ENCODE peak calls at places on chromosome 16, in seven cellular contexts. D is H7, I is esophagus muscularis mucosa, R is IMR-90, L is BJ, Z is left ventricle myocardium inferior, O is neural progenitor cell. M is an unnamed sample. For H3K36me3, the result is how much of the 10 kb centered on the place peaks cover.

GRCh38 chr16:24984903-24985675 is 30.1 kb downstream of the ARHGAP17 start:
- DNase-seq in D (no peak), I (no peak), R (no peak), L (no peak), Z (no peak), O (no peak), M (no peak)

GRCh38 chr16:51773051-51773450 is 622.0 kb upstream of the SALL1 start:
- DNase-seq in D (peak), I (peak), R (no peak), L (no peak), Z (no peak), O (no peak), M (no peak)

GRCh38 chr16:80976946-80977345 is 29.7 kb downstream of the CMC2 start:
- DNase-seq in D (no peak), I (no peak), R (peak), L (no peak), Z (no peak), O (no peak), M (no peak)

GRCh38 chr16:29029168-29029994 is 44.5 kb downstream of the LAT start:
- DNase-seq in D (peak), I (no peak), R (peak), L (peak), Z (no peak), O (peak), M (peak)

GRCh38 chr16:57526498-57526897 is 9.9 kb downstream of the CCDC102A start:
- DNase-seq in D (peak), I (no peak), R (no peak), L (no peak), Z (no peak), O (no peak), M (no peak)

GRCh38 chr16:19439483-19439882 is 21.8 kb downstream of the TMC5 start:
- DNase-seq in D (no peak), I (no peak), R (no peak), L (no peak), Z (no peak), O (no peak), M (no peak)

GRCh38 chr16:52035406-52035805 is 511.5 kb downstream of the TOX3 start:
- DNase-seq in D (no peak), I (no peak), R (no peak), L (no peak), Z (no peak), O (no peak), M (no peak)

GRCh38 chr16:57258226-57258909 is 13.3 kb downstream of the ARL2BP start:
- DNase-seq in D (no peak), I (no peak), R (no peak), L (no peak), Z (no peak), O (no peak), M (no peak)

GRCh38 chr16:54135361-54136275 is 151.0 kb downstream of the IRX3 start:
- DNase-seq in D (no peak), I (no peak), R (peak), L (peak), Z (no peak), O (no peak), M (no peak)

GRCh38 chr16:30934827-30935557 is 11.6 kb downstream of the FBXL19 start:
- DNase-seq in D (peak), I (no peak), R (peak), L (no peak), Z (no peak), O (peak), M (no peak)

GRCh38 chr16:89918453-89919347 is at the start of gene MC1R:
- DNase-seq in D (peak), I (no peak), R (peak), L (no peak), Z (no peak), O (peak), M (no peak)

GRCh38 chr16:24198807-24199533 is 57.2 kb upstream of the CACNG3 start:
- DNase-seq in D (no peak), I (no peak), R (no peak), L (no peak), Z (no peak), O (no peak), M (no peak)

GRCh38 chr16:1151424-1152122 is 1.3 kb upstream of the CACNA1H start:
- DNase-seq in D (no peak), I (no peak), R (no peak), L (no peak), Z (no peak), O (no peak), M (no peak)

GRCh38 chr16:1153480-1154160 is 714 bp downstream of the CACNA1H start:
- DNase-seq in D (no peak), I (no peak), R (no peak), L (no peak), Z (no peak), O (peak), M (no peak)

GRCh38 chr16:1152123-1152638 is 725 bp upstream of the CACNA1H start:
- DNase-seq in D (no peak), I (no peak), R (no peak), L (no peak), Z (no peak), O (peak), M (peak)

GRCh38 chr16:1154291-1154886 is 1.5 kb downstream of the CACNA1H start:
- DNase-seq in D (no peak), I (no peak), R (no peak), L (no peak), Z (no peak), O (peak), M (no peak)

GRCh38 chr16:1152651-1153259 is at the start of gene CACNA1H:
- DNase-seq in D (no peak), I (no peak), R (no peak), L (no peak), Z (peak), O (peak), M (peak)
- H3K4me3 ChIP-seq in D (peak), I (peak), R (peak), L (peak), Z (peak), O (peak), M (peak)

GRCh38 chr16:4877298-4877685 is 30.0 kb downstream of the UBN1 start:
- DNase-seq in D (no peak), I (no peak), R (no peak), L (no peak), Z (no peak), O (no peak), M (no peak)

GRCh38 chr16:4882261-4882632 is 35.0 kb downstream of the UBN1 start:
- DNase-seq in D (no peak), I (no peak), R (peak), L (no peak), Z (no peak), O (no peak), M (no peak)

GRCh38 chr16:4882633-4883285 is 35.5 kb downstream of the UBN1 start:
- DNase-seq in D (no peak), I (no peak), R (peak), L (peak), Z (no peak), O (no peak), M (no peak)

GRCh38 chr16:4879049-4879448 is 31.8 kb downstream of the UBN1 start:
- DNase-seq in D (no peak), I (no peak), R (no peak), L (no peak), Z (no peak), O (no peak), M (no peak)

GRCh38 chr16:4880006-4880580 is 32.8 kb downstream of the UBN1 start:
- DNase-seq in D (no peak), I (no peak), R (no peak), L (no peak), Z (no peak), O (no peak), M (no peak)
- H3K36me3 ChIP-seq in D (half or more), I (half or more), R (half or more), L (half or more), Z (half or more), O (under half), M (under half)

GRCh38 chr16:79610771-79611170 is 10.2 kb upstream of the MAF start:
- DNase-seq in D (no peak), I (no peak), R (no peak), L (no peak), Z (no peak), O (no peak), M (no peak)
- H3K4me3 ChIP-seq in D (no peak), I (no peak), R (no peak), L (no peak), Z (no peak), O (no peak), M (no peak)

GRCh38 chr16:87836844-87837581 is 32.3 kb downstream of the SLC7A5 start:
- DNase-seq in D (no peak), I (no peak), R (no peak), L (no peak), Z (peak), O (peak), M (no peak)
- H3K36me3 ChIP-seq in D (half or more), I (under half), R (half or more), L (half or more), Z (under half), O (under half), M (under half)

DNA sequence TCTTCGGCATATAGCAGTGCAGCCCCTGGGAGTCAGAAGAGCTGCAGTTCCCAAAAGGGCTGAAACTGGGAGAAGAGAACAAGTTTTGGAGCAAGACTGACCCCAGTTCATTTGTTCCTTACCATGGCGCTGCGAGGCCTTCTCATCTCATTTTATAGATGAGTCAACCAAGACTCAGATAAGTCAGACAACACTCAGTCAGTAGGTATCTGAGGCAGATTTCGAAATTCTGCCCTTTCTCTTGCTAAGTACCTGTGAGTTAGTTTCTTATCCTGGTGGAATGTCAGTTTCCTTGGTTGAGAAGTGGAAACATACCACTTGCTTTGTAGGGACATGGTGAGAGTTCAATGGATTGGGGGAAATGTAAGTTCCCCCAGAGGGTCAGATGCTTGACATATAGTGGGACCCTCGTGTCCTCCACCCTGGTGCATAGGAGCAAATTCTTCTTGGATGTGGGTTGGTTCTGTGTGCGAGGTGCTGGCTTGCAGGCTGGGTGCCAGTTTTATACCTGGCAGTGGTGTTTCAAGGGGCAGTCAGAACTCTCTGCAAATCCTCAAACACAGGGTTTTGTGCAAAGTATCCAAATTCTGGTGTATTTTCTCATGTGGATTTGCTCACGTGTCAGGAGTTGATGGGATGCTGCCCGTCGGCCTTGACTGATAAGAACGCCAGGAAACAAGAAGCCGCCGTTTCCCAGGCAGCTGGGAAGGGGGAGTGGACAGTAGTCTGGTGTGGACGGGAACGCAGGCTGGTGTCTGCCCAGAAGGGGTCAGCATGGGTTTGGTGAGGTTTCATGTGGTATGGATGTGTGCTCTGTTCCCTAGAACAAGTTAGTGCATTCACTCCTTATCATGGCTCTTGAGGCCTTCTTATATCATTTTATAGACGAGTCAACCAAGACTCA is 61.1 kb upstream of the CIBAR2 start:
- DNase-seq in D (peak), I (no peak), R (peak), L (no peak), Z (no peak), O (peak), M (no peak)
- H3K4me3 ChIP-seq in D (no peak), I (peak), R (peak), L (peak), Z (peak), O (no peak), M (no peak)

M was measured in CD8-positive, alpha-beta T cell.